ENCODE peak calls at places on chromosomes 16 and 17, in six cellular contexts. One of them, this sample, is unnamed.

GRCh38 chr16:70573451-70574121 is 50.0 kb downstream of the SF3B3 start:
- DNase-seq in dorsolateral prefrontal cortex: no peak
- DNase-seq in mucosa of descending colon: no peak
- DNase-seq in cardiac fibroblast: peak; percentile 97
- DNase-seq in bronchial epithelial cell: peak; percentile 46
- DNase-seq in epithelial cell of esophagus: peak; percentile 61
- DNase-seq in this sample: peak; percentile 98

GRCh38 chr17:51692917-51693316 is 432.6 kb downstream of the UTP18 start:
- DNase-seq in dorsolateral prefrontal cortex: no peak
- DNase-seq in mucosa of descending colon: no peak
- DNase-seq in cardiac fibroblast: no peak
- DNase-seq in bronchial epithelial cell: no peak
- DNase-seq in epithelial cell of esophagus: no peak
- DNase-seq in this sample: no peak

GRCh38 chr17:7260601-7261376 is 1.5 kb downstream of the CLDN7 start:
- DNase-seq in dorsolateral prefrontal cortex: no peak
- DNase-seq in mucosa of descending colon: peak; percentile 88
- DNase-seq in cardiac fibroblast: no peak
- DNase-seq in bronchial epithelial cell: peak; percentile 30
- DNase-seq in epithelial cell of esophagus: peak; percentile 66
- DNase-seq in this sample: no peak

GRCh38 chr16:30972872-30973271 is 12.1 kb upstream of the HSD3B7 start:
- DNase-seq in dorsolateral prefrontal cortex: no peak
- DNase-seq in mucosa of descending colon: no peak
- DNase-seq in cardiac fibroblast: no peak
- DNase-seq in bronchial epithelial cell: no peak
- DNase-seq in epithelial cell of esophagus: no peak
- DNase-seq in this sample: peak; percentile 85

GRCh38 chr17:31497994-31498826 is 106.7 kb downstream of the RAB11FIP4 start:
- DNase-seq in dorsolateral prefrontal cortex: no peak
- DNase-seq in mucosa of descending colon: no peak
- DNase-seq in cardiac fibroblast: no peak
- DNase-seq in bronchial epithelial cell: no peak
- DNase-seq in epithelial cell of esophagus: no peak
- DNase-seq in this sample: no peak

GRCh38 chr17:28716740-28717577 is 709 bp downstream of the RAB34 start:
- DNase-seq in dorsolateral prefrontal cortex: no peak
- DNase-seq in mucosa of descending colon: peak; percentile 72
- DNase-seq in cardiac fibroblast: peak; percentile 65
- DNase-seq in bronchial epithelial cell: no peak
- DNase-seq in epithelial cell of esophagus: peak; percentile 44
- DNase-seq in this sample: peak; percentile 46

GRCh38 chr16:89473791-89474414 is 16.5 kb downstream of the ANKRD11 start:
- DNase-seq in dorsolateral prefrontal cortex: no peak
- DNase-seq in mucosa of descending colon: no peak
- DNase-seq in cardiac fibroblast: peak; percentile 61
- DNase-seq in bronchial epithelial cell: peak; percentile 82
- DNase-seq in epithelial cell of esophagus: peak; percentile 82
- DNase-seq in this sample: peak; percentile 43

GRCh38 chr17:8725881-8726280 is 18.8 kb downstream of the CCDC42 start:
- DNase-seq in dorsolateral prefrontal cortex: no peak
- DNase-seq in mucosa of descending colon: no peak
- DNase-seq in cardiac fibroblast: no peak
- DNase-seq in bronchial epithelial cell: no peak
- DNase-seq in epithelial cell of esophagus: no peak
- DNase-seq in this sample: no peak

GRCh38 chr16:27844826-27845225 is 218.7 kb downstream of the GSG1L start:
- DNase-seq in dorsolateral prefrontal cortex: no peak
- DNase-seq in mucosa of descending colon: no peak
- DNase-seq in cardiac fibroblast: no peak
- DNase-seq in bronchial epithelial cell: no peak
- DNase-seq in epithelial cell of esophagus: no peak
- DNase-seq in this sample: no peak

GRCh38 chr17:67322039-67322787 is 44.2 kb downstream of the PSMD12 start:
- DNase-seq in dorsolateral prefrontal cortex: no peak
- DNase-seq in mucosa of descending colon: no peak
- DNase-seq in cardiac fibroblast: no peak
- DNase-seq in bronchial epithelial cell: no peak
- DNase-seq in epithelial cell of esophagus: peak; percentile 29
- DNase-seq in this sample: no peak

GRCh38 chr17:7177210-7177953 is 1.8 kb downstream of the ASGR1 start:
- DNase-seq in dorsolateral prefrontal cortex: peak; percentile 74
- DNase-seq in mucosa of descending colon: no peak
- DNase-seq in cardiac fibroblast: peak; percentile 69
- DNase-seq in bronchial epithelial cell: peak; percentile 41
- DNase-seq in epithelial cell of esophagus: peak; percentile 64
- DNase-seq in this sample: peak; percentile 70

GRCh38 chr17:3917391-3917931 is 1.2 kb upstream of the P2RX1 start:
- DNase-seq in dorsolateral prefrontal cortex: no peak
- DNase-seq in mucosa of descending colon: peak; percentile 86
- DNase-seq in cardiac fibroblast: peak; percentile 80
- DNase-seq in bronchial epithelial cell: no peak
- DNase-seq in epithelial cell of esophagus: no peak
- DNase-seq in this sample: peak; percentile 48

GRCh38 chr16:66668777-66669444 is 27.6 kb downstream of the CMTM4 start:
- DNase-seq in dorsolateral prefrontal cortex: no peak
- DNase-seq in mucosa of descending colon: no peak
- DNase-seq in cardiac fibroblast: peak; percentile 39
- DNase-seq in bronchial epithelial cell: no peak
- DNase-seq in epithelial cell of esophagus: no peak
- DNase-seq in this sample: peak; percentile 33

GRCh38 chr16:83689385-83689831 is 118.4 kb upstream of the HSBP1 start:
- DNase-seq in dorsolateral prefrontal cortex: no peak
- DNase-seq in mucosa of descending colon: no peak
- DNase-seq in cardiac fibroblast: peak; percentile 89
- DNase-seq in bronchial epithelial cell: peak; percentile 94
- DNase-seq in epithelial cell of esophagus: peak; percentile 95
- DNase-seq in this sample: peak; percentile 94

GRCh38 chr16:12639044-12639443 is 164.6 kb downstream of the CPPED1 start:
- DNase-seq in dorsolateral prefrontal cortex: no peak
- DNase-seq in mucosa of descending colon: no peak
- DNase-seq in cardiac fibroblast: no peak
- DNase-seq in bronchial epithelial cell: peak; percentile 15
- DNase-seq in epithelial cell of esophagus: peak; percentile 13
- DNase-seq in this sample: peak; percentile 61

GRCh38 chr17:74217036-74217725 is 3.8 kb downstream of the TTYH2 start:
- DNase-seq in dorsolateral prefrontal cortex: no peak
- DNase-seq in mucosa of descending colon: no peak
- DNase-seq in cardiac fibroblast: no peak
- DNase-seq in bronchial epithelial cell: no peak
- DNase-seq in epithelial cell of esophagus: no peak
- DNase-seq in this sample: no peak

GRCh38 chr17:10294162-10294561 is 78.6 kb downstream of the MYH13 start:
- DNase-seq in dorsolateral prefrontal cortex: no peak
- DNase-seq in mucosa of descending colon: no peak
- DNase-seq in cardiac fibroblast: no peak
- DNase-seq in bronchial epithelial cell: no peak
- DNase-seq in epithelial cell of esophagus: no peak
- DNase-seq in this sample: no peak

GRCh38 chr17:45410144-45411091 is 22.3 kb downstream of the ARHGAP27 start:
- DNase-seq in dorsolateral prefrontal cortex: no peak
- DNase-seq in mucosa of descending colon: peak; percentile 80
- DNase-seq in cardiac fibroblast: no peak
- DNase-seq in bronchial epithelial cell: no peak
- DNase-seq in epithelial cell of esophagus: no peak
- DNase-seq in this sample: no peak
- H3K4me3 ChIP-seq in dorsolateral prefrontal cortex: peak overlapping the region; percentile 40
- H3K4me3 ChIP-seq in mucosa of descending colon: no peak overlapping the region
- H3K4me3 ChIP-seq in cardiac fibroblast: no peak overlapping the region
- H3K4me3 ChIP-seq in bronchial epithelial cell: no peak overlapping the region
- H3K4me3 ChIP-seq in epithelial cell of esophagus: no peak overlapping the region
- H3K4me3 ChIP-seq in this sample: no peak overlapping the region

GRCh38 chr17:79104898-79105600 is 30.4 kb downstream of the ENGASE start:
- DNase-seq in dorsolateral prefrontal cortex: no peak
- DNase-seq in mucosa of descending colon: no peak
- DNase-seq in cardiac fibroblast: no peak
- DNase-seq in bronchial epithelial cell: no peak
- DNase-seq in epithelial cell of esophagus: no peak
- DNase-seq in this sample: no peak
- TF ChIP-seq CTCF in dorsolateral prefrontal cortex: no peak
- TF ChIP-seq CTCF in mucosa of descending colon: no peak
- TF ChIP-seq CTCF in cardiac fibroblast: no peak
- TF ChIP-seq CTCF in bronchial epithelial cell: no peak
- TF ChIP-seq CTCF in epithelial cell of esophagus: no peak
- TF ChIP-seq CTCF in this sample: no peak

GRCh38 chr17:55577687-55578086 is 66.4 kb upstream of the SMIM36 start:
- DNase-seq in dorsolateral prefrontal cortex: no peak
- DNase-seq in mucosa of descending colon: peak; percentile 64
- DNase-seq in cardiac fibroblast: peak; percentile 14
- DNase-seq in bronchial epithelial cell: no peak
- DNase-seq in epithelial cell of esophagus: no peak
- DNase-seq in this sample: peak; percentile 46
- H3K4me3 ChIP-seq in dorsolateral prefrontal cortex: peak overlapping the region; percentile 52
- H3K4me3 ChIP-seq in mucosa of descending colon: no peak overlapping the region
- H3K4me3 ChIP-seq in cardiac fibroblast: no peak overlapping the region
- H3K4me3 ChIP-seq in bronchial epithelial cell: no peak overlapping the region
- H3K4me3 ChIP-seq in epithelial cell of esophagus: no peak overlapping the region
- H3K4me3 ChIP-seq in this sample: peak overlapping the region; percentile 43

GRCh38 chr16:10122546-10122945 is 59.7 kb downstream of the GRIN2A start:
- DNase-seq in dorsolateral prefrontal cortex: no peak
- DNase-seq in mucosa of descending colon: no peak
- DNase-seq in cardiac fibroblast: no peak
- DNase-seq in bronchial epithelial cell: no peak
- DNase-seq in epithelial cell of esophagus: no peak
- DNase-seq in this sample: no peak
- TF ChIP-seq CTCF in dorsolateral prefrontal cortex: peak; percentile 15
- TF ChIP-seq CTCF in mucosa of descending colon: no peak
- TF ChIP-seq CTCF in cardiac fibroblast: peak; percentile 39
- TF ChIP-seq CTCF in bronchial epithelial cell: no peak
- TF ChIP-seq CTCF in epithelial cell of esophagus: no peak
- TF ChIP-seq CTCF in this sample: no peak

GRCh38 chr17:65558311-65558682 is 3.2 kb downstream of the AXIN2 start:
- DNase-seq in dorsolateral prefrontal cortex: no peak
- DNase-seq in mucosa of descending colon: no peak
- DNase-seq in cardiac fibroblast: no peak
- DNase-seq in bronchial epithelial cell: no peak
- DNase-seq in epithelial cell of esophagus: no peak
- DNase-seq in this sample: no peak
- H3K4me3 ChIP-seq in dorsolateral prefrontal cortex: no peak overlapping the region
- H3K4me3 ChIP-seq in mucosa of descending colon: no peak overlapping the region
- H3K4me3 ChIP-seq in cardiac fibroblast: no peak overlapping the region
- H3K4me3 ChIP-seq in bronchial epithelial cell: no peak overlapping the region
- H3K4me3 ChIP-seq in epithelial cell of esophagus: no peak overlapping the region
- H3K4me3 ChIP-seq in this sample: no peak overlapping the region

DNA sequence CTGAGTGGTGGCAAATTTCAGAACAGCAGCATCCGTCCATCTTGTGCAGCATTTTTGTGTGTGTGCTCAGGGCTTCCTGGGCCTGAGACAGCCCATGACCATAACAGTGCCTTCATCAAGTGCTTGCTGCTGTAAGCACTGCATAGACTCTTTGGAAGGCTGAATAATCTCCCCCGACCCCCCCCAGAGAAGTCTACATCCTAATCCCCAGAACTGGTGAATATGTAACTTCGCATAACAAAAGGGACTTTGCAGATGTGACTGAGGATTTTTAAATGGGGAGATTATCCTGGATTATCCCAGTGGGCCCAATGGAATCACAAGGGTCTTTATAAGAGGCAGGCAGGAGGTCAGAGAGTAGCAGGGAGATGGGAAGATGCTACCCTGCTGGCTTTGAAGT is 50.6 kb downstream of the TMC5 start:
- DNase-seq in dorsolateral prefrontal cortex: no peak
- DNase-seq in mucosa of descending colon: no peak
- DNase-seq in cardiac fibroblast: no peak
- DNase-seq in bronchial epithelial cell: no peak
- DNase-seq in epithelial cell of esophagus: no peak
- DNase-seq in this sample: no peak
- TF ChIP-seq CTCF in dorsolateral prefrontal cortex: no peak
- TF ChIP-seq CTCF in mucosa of descending colon: no peak
- TF ChIP-seq CTCF in cardiac fibroblast: no peak
- TF ChIP-seq CTCF in bronchial epithelial cell: no peak
- TF ChIP-seq CTCF in epithelial cell of esophagus: no peak
- TF ChIP-seq CTCF in this sample: no peak

GRCh38 chr17:76536511-76537287 is 810 bp downstream of the CYGB start:
- DNase-seq in dorsolateral prefrontal cortex: no peak
- DNase-seq in mucosa of descending colon: peak; percentile 31
- DNase-seq in cardiac fibroblast: no peak
- DNase-seq in bronchial epithelial cell: no peak
- DNase-seq in epithelial cell of esophagus: no peak
- DNase-seq in this sample: no peak
- H3K4me3 ChIP-seq in dorsolateral prefrontal cortex: peak overlapping the region; percentile 63
- H3K4me3 ChIP-seq in mucosa of descending colon: no peak overlapping the region
- H3K4me3 ChIP-seq in cardiac fibroblast: peak overlapping the region; percentile 68
- H3K4me3 ChIP-seq in bronchial epithelial cell: peak overlapping the region; percentile 30
- H3K4me3 ChIP-seq in epithelial cell of esophagus: no peak overlapping the region
- H3K4me3 ChIP-seq in this sample: peak overlapping the region; percentile 62